ENCODE peak calls at places on chromosome 3, in six cellular contexts. J, Q, O, R, N and W are unnamed samples.
A peak's percentile ranks its signal among the peaks of the same experiment; 100 is the strongest.

GRCh38 chr3:1232276-1232675 is 139.5 kb downstream of the CNTN6 start:
- DNase-seq in J (no peak), Q (no peak), O (no peak), R (no peak), N (no peak), W (no peak)

GRCh38 chr3:177475266-177475665 is 278.0 kb upstream of the TBL1XR1 start:
- DNase-seq in J (no peak), Q (no peak), O (no peak), R (no peak), N (no peak), W (no peak)

GRCh38 chr3:109152326-109152725 is 15.8 kb downstream of the C3orf85 start:
- DNase-seq in J (no peak), Q (no peak), O (no peak), R (no peak), N (no peak), W (no peak)

GRCh38 chr3:189547448-189547847 is 83.7 kb upstream of the TP63 start:
- DNase-seq in J (no peak), Q (no peak), O (no peak), R (no peak), N (no peak), W (no peak)

GRCh38 chr3:123383101-123384053 is 65.5 kb downstream of the ADCY5 start:
- DNase-seq in J (peak; percentile 19), Q (no peak), O (no peak), R (no peak), N (no peak), W (no peak)

GRCh38 chr3:143331336-143331735 is 211.8 kb downstream of the CHST2 start:
- DNase-seq in J (no peak), Q (no peak), O (no peak), R (no peak), N (no peak), W (no peak)

GRCh38 chr3:196501316-196502064 is 2.1 kb downstream of the RNF168 start:
- DNase-seq in J (no peak), Q (peak; percentile 20), O (peak; percentile 11), R (peak; percentile 41), N (no peak), W (peak; percentile 27)

GRCh38 chr3:101066776-101067175 is 73.6 kb upstream of the ABI3BP start:
- DNase-seq in J (no peak), Q (no peak), O (no peak), R (no peak), N (no peak), W (no peak)

GRCh38 chr3:57559526-57559925 is 3.5 kb downstream of the PDE12 start:
- DNase-seq in J (peak; percentile 19), Q (no peak), O (no peak), R (no peak), N (no peak), W (no peak)

GRCh38 chr3:104108522-104108921 is 1258.2 kb upstream of the ALCAM start:
- DNase-seq in J (no peak), Q (no peak), O (no peak), R (no peak), N (no peak), W (no peak)

GRCh38 chr3:7917443-7918151 is 584.0 kb upstream of the LMCD1 start:
- DNase-seq in J (no peak), Q (peak; percentile 7), O (no peak), R (no peak), N (no peak), W (peak; percentile 19)

GRCh38 chr3:37526511-37526910 is 335.2 kb upstream of the CTDSPL start:
- DNase-seq in J (peak; percentile 36), Q (no peak), O (no peak), R (no peak), N (peak; percentile 63), W (no peak)

GRCh38 chr3:131518682-131519081 is 15.9 kb upstream of the MRPL3 start:
- DNase-seq in J (no peak), Q (no peak), O (no peak), R (no peak), N (no peak), W (no peak)

GRCh38 chr3:19543212-19543841 is 390.7 kb downstream of the EFHB start:
- DNase-seq in J (no peak), Q (no peak), O (no peak), R (peak; percentile 73), N (no peak), W (no peak)

GRCh38 chr3:132134611-132135010 is 99.8 kb upstream of the CPNE4 start:
- DNase-seq in J (peak; percentile 67), Q (no peak), O (no peak), R (no peak), N (peak; percentile 71), W (no peak)

GRCh38 chr3:195903950-195904290 is 4.4 kb downstream of the TNK2 start:
- DNase-seq in J (no peak), Q (no peak), O (no peak), R (no peak), N (no peak), W (no peak)

GRCh38 chr3:63914312-63914711 is 2.1 kb upstream of the SCAANT1 start:
- DNase-seq in J (no peak), Q (no peak), O (no peak), R (no peak), N (peak; percentile 54), W (no peak)

GRCh38 chr3:37770938-37771918 is 90.5 kb upstream of the CTDSPL start:
- DNase-seq in J (no peak), Q (no peak), O (no peak), R (no peak), N (no peak), W (no peak)

GRCh38 chr3:9861201-9861600 is 17.4 kb upstream of the RPUSD3 start:
- DNase-seq in J (no peak), Q (no peak), O (no peak), R (no peak), N (no peak), W (no peak)

GRCh38 chr3:136750922-136751258 is 1.3 kb downstream of the STAG1 start:
- DNase-seq in J (peak; percentile 5), Q (no peak), O (no peak), R (no peak), N (no peak), W (no peak)

GRCh38 chr3:49855662-49856061 is 702 bp downstream of the TRAIP start:
- DNase-seq in J (no peak), Q (no peak), O (no peak), R (no peak), N (no peak), W (no peak)

GRCh38 chr3:150697646-150698045 is 6.1 kb downstream of the ERICH6 start:
- DNase-seq in J (no peak), Q (no peak), O (no peak), R (no peak), N (no peak), W (no peak)

GRCh38 chr3:17901893-17902292 is 159.5 kb upstream of the TBC1D5 start:
- DNase-seq in J (no peak), Q (no peak), O (no peak), R (peak; percentile 88), N (no peak), W (no peak)

GRCh38 chr3:84759361-84759760 is 199.4 kb upstream of the CADM2 start:
- DNase-seq in J (no peak), Q (no peak), O (no peak), R (no peak), N (no peak), W (no peak)

GRCh38 chr3:168100777-168101492 is 5.2 kb upstream of the GOLIM4 start:
- DNase-seq in J (no peak), Q (no peak), O (no peak), R (no peak), N (no peak), W (no peak)

GRCh38 chr3:17515445-17516227 is 226.8 kb downstream of the TBC1D5 start:
- DNase-seq in J (no peak), Q (no peak), O (no peak), R (no peak), N (no peak), W (no peak)

GRCh38 chr3:105401691-105402149 is 35.0 kb downstream of the ALCAM start:
- DNase-seq in J (no peak), Q (no peak), O (no peak), R (no peak), N (peak; percentile 63), W (no peak)

GRCh38 chr3:21484323-21485154 is 266.5 kb downstream of the ZNF385D start:
- DNase-seq in J (peak; percentile 23), Q (peak; percentile 7), O (no peak), R (peak; percentile 43), N (no peak), W (peak; percentile 10)

GRCh38 chr3:127221062-127222035 is 28.4 kb downstream of the PRR23E start:
- DNase-seq in J (no peak), Q (no peak), O (no peak), R (no peak), N (no peak), W (no peak)

GRCh38 chr3:70386043-70386442 is 73.6 kb upstream of the MDFIC2 start:
- DNase-seq in J (no peak), Q (no peak), O (no peak), R (no peak), N (no peak), W (no peak)

GRCh38 chr3:134458451-134458850 is 27.3 kb downstream of the ANAPC13 start:
- DNase-seq in J (no peak), Q (no peak), O (no peak), R (no peak), N (no peak), W (no peak)

GRCh38 chr3:77411990-77412389 is 372.1 kb downstream of the ROBO2 start:
- DNase-seq in J (no peak), Q (no peak), O (no peak), R (no peak), N (no peak), W (no peak)